ENCODE peak calls at places on chromosomes 6 and 20, in five cellular contexts. P is GM23338, E is upper lobe of left lung, M is breast epithelium, H is HCT116. S is an unnamed sample. For H3K4me1, the result is how much of the 10 kb centered on the place peaks cover.

GRCh38 chr6:17226766-17227338 is 54.3 kb upstream of the RBM24 start:
- DNase-seq in P (no peak), E (no peak), M (no peak), H (no peak), S (no peak)

GRCh38 chr20:515696-516095 is 27.9 kb downstream of the CSNK2A1 start:
- DNase-seq in P (no peak), E (no peak), M (no peak), H (no peak), S (no peak)

GRCh38 chr6:118580585-118581419 is 32.7 kb downstream of the PLN start:
- DNase-seq in P (peak), E (no peak), M (no peak), H (peak), S (no peak)

GRCh38 chr6:87421576-87421975 is 13.8 kb downstream of the CFAP206 start:
- DNase-seq in P (no peak), E (no peak), M (no peak), H (no peak), S (no peak)

GRCh38 chr20:47607208-47607613 is 105.5 kb downstream of the NCOA3 start:
- DNase-seq in P (no peak), E (no peak), M (no peak), H (peak), S (no peak)

GRCh38 chr20:62320581-62321354 is 18.0 kb downstream of the ADRM1 start:
- DNase-seq in P (peak), E (no peak), M (no peak), H (peak), S (peak)

GRCh38 chr6:57262901-57263694 is 41.0 kb upstream of the RAB23 start:
- DNase-seq in P (no peak), E (no peak), M (no peak), H (no peak), S (no peak)

GRCh38 chr20:57272883-57273282 is 6.4 kb upstream of the BMP7 start:
- DNase-seq in P (no peak), E (no peak), M (no peak), H (no peak), S (no peak)

GRCh38 chr6:111854683-111855082 is 18.6 kb downstream of the FYN start:
- DNase-seq in P (no peak), E (no peak), M (no peak), H (no peak), S (no peak)

GRCh38 chr6:111855775-111856174 is 17.5 kb downstream of the FYN start:
- DNase-seq in P (no peak), E (no peak), M (no peak), H (no peak), S (no peak)

GRCh38 chr6:111850288-111850937 is 22.8 kb downstream of the FYN start:
- DNase-seq in P (no peak), E (no peak), M (no peak), H (no peak), S (no peak)

GRCh38 chr6:111849298-111849697 is 24.0 kb downstream of the FYN start:
- DNase-seq in P (no peak), E (no peak), M (no peak), H (no peak), S (no peak)

DNA sequence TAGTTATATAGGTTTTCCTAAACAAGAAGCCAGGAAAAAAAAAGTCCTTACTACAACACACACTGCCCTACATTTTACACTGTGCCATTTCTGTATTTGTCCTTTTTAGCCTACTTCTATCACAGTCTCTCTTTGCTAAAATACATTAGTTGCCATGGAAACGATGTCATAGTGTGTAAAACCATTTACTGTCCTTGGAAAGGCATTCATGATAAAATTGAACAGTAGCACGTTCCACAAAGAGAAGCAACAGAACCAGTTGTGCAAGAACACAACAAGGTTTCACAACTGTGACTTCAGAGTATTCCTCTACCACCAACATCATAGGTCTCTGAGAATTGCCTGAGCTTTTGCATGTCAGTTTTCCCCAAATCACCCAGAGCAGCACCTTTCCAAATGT is 20.5 kb downstream of the FYN start:
- DNase-seq in P (no peak), E (no peak), M (no peak), H (no peak), S (no peak)
- H3K4me1 ChIP-seq in P (half or more), E (under half), M (under half), H (under half), S (under half)

DNA sequence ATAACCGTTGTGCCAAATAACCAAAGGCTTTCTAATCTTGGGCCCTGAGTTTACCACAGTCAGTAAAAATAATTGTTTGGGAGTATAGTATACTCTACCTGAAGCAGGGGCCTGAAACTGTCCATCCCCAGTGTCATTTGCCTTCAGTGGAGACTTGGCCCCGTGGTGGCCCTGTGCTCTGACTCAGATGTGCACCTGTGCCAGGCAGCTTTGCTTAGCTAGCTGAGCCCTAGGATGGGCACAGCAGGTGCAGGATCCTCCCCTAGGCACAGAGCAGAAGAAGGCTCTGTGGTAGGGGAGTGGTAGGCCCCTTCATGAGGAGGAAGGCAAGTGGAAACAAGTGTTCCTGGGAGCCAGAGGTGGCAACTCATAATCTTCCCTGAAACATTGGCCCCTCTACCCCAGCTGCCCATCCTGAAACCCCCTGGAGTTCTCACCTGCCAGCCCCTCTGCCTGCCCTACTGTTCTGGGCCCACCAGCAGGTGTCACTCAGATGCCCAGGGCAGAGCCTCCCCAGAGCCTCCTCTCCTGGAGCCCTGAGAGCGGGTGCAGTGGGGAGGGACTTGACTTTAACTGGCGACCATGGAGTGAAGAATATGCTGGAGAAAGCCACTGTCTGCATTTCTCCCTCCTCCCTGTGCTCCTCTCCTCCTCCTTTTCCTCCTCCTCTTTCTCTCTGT is 3.0 kb downstream of the CPNE5 start:
- DNase-seq in P (no peak), E (no peak), M (no peak), H (no peak), S (no peak)
- H3K27ac ChIP-seq in P (no peak), E (no peak), M (no peak), H (no peak), S (no peak)

GRCh38 chr6:52416629-52417151 is 3.5 kb upstream of the EFHC1 start:
- DNase-seq in P (peak), E (no peak), M (no peak), H (peak), S (no peak)
- TF ChIP-seq POLR2AphosphoS5 in P (no peak), E (no peak), M (no peak), H (no peak), S (no peak)

DNA sequence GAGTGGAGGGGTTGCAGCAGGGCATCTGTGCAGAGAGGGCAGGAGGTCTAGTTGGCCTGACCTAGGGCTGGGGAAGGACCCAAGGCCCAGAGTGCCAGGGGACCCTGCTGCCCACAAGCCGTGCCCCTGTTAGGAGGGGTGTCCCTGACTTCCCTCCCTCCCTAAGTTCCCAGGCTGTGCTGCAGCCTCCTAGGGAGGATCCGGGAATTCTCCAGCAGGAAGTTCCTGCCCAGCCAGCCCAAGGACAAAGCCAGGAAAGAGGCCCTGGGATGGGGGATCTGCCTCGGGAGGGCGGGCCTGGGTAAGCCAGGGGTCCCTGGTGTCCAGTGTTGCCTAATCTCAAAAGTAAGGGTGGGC is 9.3 kb upstream of the BAK1 start:
- DNase-seq in P (no peak), E (no peak), M (no peak), H (no peak), S (peak)
- H3K4me1 ChIP-seq in P (under half), E (under half), M (under half), H (half or more), S (under half)

GRCh38 chr20:18496042-18496441 is 983 bp downstream of the RBBP9 start:
- DNase-seq in P (peak), E (peak), M (no peak), H (no peak), S (no peak)
- H3K27ac ChIP-seq in P (no peak), E (no peak), M (peak), H (no peak), S (no peak)

DNA sequence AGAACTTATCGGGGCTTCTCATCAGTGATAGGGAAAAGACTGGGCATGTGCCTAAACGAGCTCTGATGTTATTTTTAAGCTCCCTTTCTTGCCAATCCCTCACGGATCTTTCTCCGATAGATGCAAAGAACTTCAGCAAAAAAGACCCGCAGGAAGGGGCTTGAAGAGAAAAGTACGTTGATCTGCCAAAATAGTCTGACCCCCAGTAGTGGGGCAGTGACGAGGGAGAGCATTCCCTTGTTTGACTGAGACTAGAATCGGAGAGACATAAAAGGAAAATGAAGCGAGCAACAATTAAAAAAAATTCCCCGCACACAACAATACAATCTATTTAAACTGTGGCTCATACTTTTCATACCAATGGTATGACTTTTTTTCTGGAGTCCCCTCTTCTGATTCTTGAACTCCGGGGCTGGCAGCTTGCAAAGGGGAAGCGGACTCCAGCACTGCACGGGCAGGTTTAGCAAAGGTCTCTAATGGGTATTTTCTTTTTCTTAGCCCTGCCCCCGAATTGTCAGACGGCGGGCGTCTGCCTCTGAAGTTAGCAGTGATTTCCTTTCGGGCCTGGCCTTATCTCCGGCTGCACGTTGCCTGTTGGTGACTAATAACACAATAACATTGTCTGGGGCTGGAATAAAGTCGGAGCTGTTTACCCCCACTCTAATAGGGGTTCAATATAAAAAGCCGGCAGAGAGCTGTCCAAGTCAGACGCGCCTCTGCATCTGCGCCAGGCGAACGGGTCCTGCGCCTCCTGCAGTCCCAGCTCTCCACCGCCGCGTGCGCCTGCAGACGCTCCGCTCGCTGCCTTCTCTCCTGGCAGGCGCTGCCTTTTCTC is at the start of gene EDN1:
- DNase-seq in P (peak), E (peak), M (peak), H (peak), S (peak)
- TF ChIP-seq POLR2AphosphoS5 in P (no peak), E (peak), M (peak), H (no peak), S (peak)

DNA sequence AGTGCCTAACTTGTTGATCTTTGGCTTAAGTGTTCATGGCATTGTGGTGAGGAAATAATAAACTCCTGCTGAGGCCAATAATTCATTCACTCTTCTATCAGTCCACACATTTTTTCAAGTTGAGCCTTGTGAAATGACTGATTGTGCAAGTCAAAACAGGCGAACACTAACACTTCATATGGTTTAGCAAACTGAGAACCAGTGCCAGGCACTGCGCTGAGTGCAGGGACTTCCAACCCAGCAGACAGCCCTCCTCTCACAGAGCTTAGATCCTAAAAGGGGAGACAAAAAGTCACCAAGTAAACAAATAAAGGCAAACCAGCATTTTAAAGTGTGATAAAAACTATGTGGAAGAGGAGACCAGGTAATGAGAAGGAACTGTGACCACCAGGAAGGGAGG is 435.0 kb downstream of the PTPRT start:
- DNase-seq in P (no peak), E (peak), M (no peak), H (no peak), S (no peak)
- H3K4me1 ChIP-seq in P (under half), E (under half), M (under half), H (under half), S (under half)